ENCODE peak calls at places on chromosomes 4 and X, in ten cellular contexts. U, K, S, T, J, O, I, B, G and W are unnamed samples.

GRCh38 chrX:100635989-100636320 is 651 bp downstream of the TSPAN6 start:
- DNase-seq in B (no peak), J (no peak), K (no peak), O (no peak), T (no peak), I (no peak), G (no peak), U (no peak), S (no peak), W (no peak)

GRCh38 chr4:3369781-3370660 is 71.7 kb upstream of the HGFAC start:
- DNase-seq in I (no peak), G (peak), T (peak), J (peak), O (no peak), S (no peak), K (peak), B (peak), U (no peak), W (peak)

GRCh38 chrX:25427873-25428555 is 412.2 kb upstream of the ARX start:
- DNase-seq in T (no peak), S (no peak), J (no peak), U (no peak), O (no peak), I (no peak), G (peak), B (no peak), K (no peak), W (no peak)

GRCh38 chrX:7242613-7243012 is 94.7 kb upstream of the PUDP start:
- DNase-seq in S (no peak), I (no peak), G (no peak), K (no peak), J (no peak), O (no peak), U (no peak), T (no peak), B (no peak), W (no peak)

GRCh38 chr4:87270144-87270543 is 49.7 kb upstream of the KLHL8 start:
- DNase-seq in I (no peak), U (no peak), K (peak), S (no peak), O (no peak), G (peak), J (peak), T (peak), B (no peak), W (no peak)

GRCh38 chrX:13119386-13119785 is 75.0 kb upstream of the FAM9C start:
- DNase-seq in G (no peak), K (peak), O (no peak), I (no peak), B (no peak), S (no peak), J (no peak), T (no peak), U (no peak), W (no peak)

GRCh38 chr4:16627999-16628398 is 270.4 kb downstream of the LDB2 start:
- DNase-seq in T (peak), B (no peak), U (no peak), G (no peak), K (peak), S (no peak), I (no peak), J (no peak), O (no peak), W (no peak)

GRCh38 chr4:146308951-146309350 is 94.6 kb downstream of the REELD1 start:
- DNase-seq in U (no peak), B (no peak), O (no peak), I (no peak), K (no peak), T (no peak), S (no peak), J (no peak), G (no peak), W (no peak)

GRCh38 chr4:7649741-7650531 is 215.2 kb upstream of the PSAPL1 start:
- DNase-seq in U (no peak), O (no peak), S (no peak), K (peak), G (no peak), T (peak), B (peak), I (peak), J (no peak), W (peak)

GRCh38 chrX:46759645-46759974 is 692 bp upstream of the SLC9A7 start:
- DNase-seq in I (no peak), G (peak), S (no peak), U (no peak), J (peak), B (no peak), K (no peak), O (peak), T (peak), W (no peak)

GRCh38 chr4:126604273-126604867 is 1028.4 kb upstream of the INTU start:
- DNase-seq in S (no peak), J (peak), B (no peak), O (no peak), I (no peak), G (no peak), K (peak), T (peak), U (no peak), W (no peak)

GRCh38 chr4:139453041-139453370 is 915 bp upstream of the RAB33B start:
- DNase-seq in J (no peak), T (peak), K (peak), I (peak), O (no peak), U (no peak), G (peak), B (peak), S (no peak), W (peak)

GRCh38 chrX:88940904-88941303 is 193.9 kb downstream of the CPXCR1 start:
- DNase-seq in T (no peak), S (no peak), U (no peak), B (no peak), O (peak), I (no peak), K (no peak), J (no peak), G (no peak), W (no peak)

GRCh38 chr4:77349361-77349760 is 192.4 kb downstream of the CCNG2 start:
- DNase-seq in I (no peak), T (no peak), J (no peak), S (no peak), K (no peak), G (no peak), B (no peak), O (no peak), U (no peak), W (no peak)

GRCh38 chr4:41526628-41527027 is 11.3 kb upstream of the LIMCH1 start:
- DNase-seq in S (no peak), J (no peak), K (no peak), G (no peak), T (no peak), U (no peak), O (no peak), I (no peak), B (no peak), W (no peak)

GRCh38 chr4:168654206-168655174 is 157.6 kb downstream of the PALLD start:
- DNase-seq in B (no peak), S (no peak), G (no peak), T (no peak), J (no peak), I (no peak), K (no peak), U (no peak), O (no peak), W (no peak)

GRCh38 chrX:151153086-151153485 is 23.3 kb upstream of the GPR50 start:
- DNase-seq in S (no peak), I (no peak), B (no peak), U (no peak), K (peak), O (no peak), G (peak), T (no peak), J (peak), W (no peak)

GRCh38 chr4:38178666-38178995 is 218.4 kb downstream of the PTTG2 start:
- DNase-seq in K (no peak), B (no peak), O (no peak), G (no peak), S (no peak), T (no peak), J (no peak), U (no peak), I (no peak), W (no peak)

GRCh38 chrX:30883141-30883540 is 5.9 kb downstream of the TAB3 start:
- DNase-seq in K (no peak), U (no peak), G (no peak), O (peak), S (no peak), T (no peak), I (no peak), B (no peak), J (no peak), W (no peak)